ENCODE peak calls at places on chromosomes 1 and 21, in seven cellular contexts. I is H9, B is neuronal stem cell, J is mesendoderm, S is H1, X is trophoblast cell, M is mesenchymal stem cell. E is an unnamed sample.
A peak's percentile ranks its signal among the peaks of the same experiment; 100 is the strongest.

GRCh38 chr1:226181996-226182714 is 4.4 kb downstream of the ACBD3 start:
- DNase-seq in S (no peak), M (peak; percentile 67), I (peak; percentile 32), B (no peak), X (peak; percentile 92), J (peak; percentile 46), E (peak; percentile 59)

GRCh38 chr1:233566886-233567285 is 47.0 kb upstream of the KCNK1 start:
- DNase-seq in X (no peak), M (no peak), I (no peak), S (no peak), B (no peak), J (no peak), E (no peak)

GRCh38 chr1:53093778-53094532 is 31.9 kb downstream of the PODN start:
- DNase-seq in I (no peak), M (no peak), S (no peak), B (no peak), J (no peak), X (peak; percentile 24), E (no peak)

GRCh38 chr21:46024983-46025860 is 43.7 kb downstream of the COL6A1 start:
- DNase-seq in X (no peak), I (no peak), B (no peak), M (peak; percentile 71), S (no peak), J (peak; percentile 46), E (peak; percentile 67)

GRCh38 chr1:40684669-40685068 is 6.8 kb upstream of the NFYC start:
- DNase-seq in M (no peak), J (no peak), B (no peak), X (no peak), I (no peak), S (no peak), E (no peak)

GRCh38 chr1:114352797-114353196 is 158.2 kb downstream of the TRIM33 start:
- DNase-seq in M (no peak), S (peak; percentile 45), B (no peak), J (no peak), X (no peak), I (no peak), E (no peak)

GRCh38 chr1:195740862-195741261 is 867.4 kb downstream of the KCNT2 start:
- DNase-seq in J (no peak), M (no peak), I (no peak), B (no peak), S (no peak), X (peak; percentile 78), E (peak; percentile 64)

GRCh38 chr1:180137767-180138166 is 16.9 kb upstream of the QSOX1 start:
- DNase-seq in I (no peak), X (no peak), M (no peak), S (no peak), J (no peak), B (no peak), E (no peak)

GRCh38 chr1:202631076-202631923 is 79.0 kb downstream of the SYT2 start:
- DNase-seq in X (no peak), I (no peak), B (no peak), J (no peak), S (no peak), M (no peak), E (no peak)

GRCh38 chr1:203325004-203325417 is 19.7 kb downstream of the BTG2 start:
- DNase-seq in X (no peak), M (no peak), S (peak; percentile 48), J (peak; percentile 19), I (no peak), B (peak; percentile 84), E (no peak)

GRCh38 chr1:31663622-31664452 is 19.2 kb upstream of the PEF1 start:
- DNase-seq in I (peak; percentile 80), B (peak; percentile 73), M (peak; percentile 59), X (peak; percentile 38), S (peak; percentile 98), J (peak; percentile 65), E (peak; percentile 22)

GRCh38 chr1:89085781-89086180 is 20.8 kb upstream of the GBP1 start:
- DNase-seq in I (no peak), M (peak; percentile 48), B (peak; percentile 11), X (peak; percentile 55), J (peak; percentile 58), S (no peak), E (peak; percentile 56)

GRCh38 chr1:219528633-219529032 is 84.3 kb downstream of the ZC3H11B start:
- DNase-seq in S (no peak), X (no peak), B (no peak), I (no peak), J (peak; percentile 34), M (no peak), E (no peak)

GRCh38 chr1:219529116-219529515 is 83.8 kb downstream of the ZC3H11B start:
- DNase-seq in M (no peak), B (peak; percentile 9), I (peak; percentile 65), J (peak; percentile 55), X (no peak), S (peak; percentile 45), E (no peak)

GRCh38 chr1:219523411-219523810 is 89.5 kb downstream of the ZC3H11B start:
- DNase-seq in J (no peak), X (no peak), S (no peak), M (no peak), B (no peak), I (no peak), E (no peak)

GRCh38 chr1:219527994-219528393 is 84.9 kb downstream of the ZC3H11B start:
- DNase-seq in I (no peak), B (no peak), X (no peak), M (no peak), S (no peak), J (no peak), E (no peak)

DNA sequence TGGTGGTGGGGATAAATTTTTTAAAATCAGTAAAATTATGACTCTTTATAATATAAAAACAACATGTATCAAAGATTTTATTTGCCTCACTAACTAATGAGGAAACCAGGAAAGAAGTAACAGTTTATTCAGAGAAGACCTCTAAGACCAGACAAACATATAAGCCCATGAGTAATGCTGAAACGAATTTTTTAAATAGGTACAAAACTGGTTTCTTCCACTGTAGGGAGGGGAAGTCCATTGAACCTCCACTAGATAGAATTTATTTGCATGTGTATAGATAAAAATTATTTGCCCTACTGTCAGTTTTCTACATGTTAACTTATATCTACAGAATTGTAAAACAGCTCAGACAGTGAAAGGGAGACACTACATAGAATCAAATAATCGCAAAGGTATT is 86.8 kb downstream of the ZC3H11B start:
- DNase-seq in I (no peak), M (no peak), X (no peak), J (no peak), S (no peak), B (no peak), E (no peak)
- H2AK5ac ChIP-seq in I (no peak overlapping the region), M (no peak overlapping the region), X (no peak overlapping the region), J (no peak overlapping the region), S (no peak overlapping the region), B (no peak overlapping the region), E (no peak overlapping the region)

DNA sequence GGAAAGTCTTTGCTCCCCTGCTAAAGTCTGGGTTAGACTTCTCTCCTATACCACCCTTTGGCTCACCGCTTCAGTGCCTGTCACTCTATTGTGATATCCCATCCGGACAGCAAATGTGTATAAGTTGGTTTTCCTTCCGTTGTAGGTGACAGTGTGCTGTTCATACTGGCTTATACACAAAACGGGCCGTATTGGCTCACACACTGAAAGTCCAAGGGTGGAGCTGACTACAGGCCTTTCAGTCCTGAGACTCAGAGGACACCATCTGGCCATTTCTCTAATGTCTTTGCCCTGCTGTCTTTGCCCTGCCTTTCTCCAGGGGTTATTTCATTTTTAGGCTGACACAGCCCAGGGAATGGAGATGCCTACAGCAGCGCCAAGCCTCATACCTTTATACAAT is 90.6 kb downstream of the URB2 start:
- DNase-seq in J (no peak), X (no peak), M (no peak), B (no peak), I (no peak), S (no peak), E (no peak)
- H2AK5ac ChIP-seq in J (no peak overlapping the region), X (peak overlapping the region; percentile 9), M (peak overlapping the region; percentile 79), B (no peak overlapping the region), I (no peak overlapping the region), S (no peak overlapping the region), E (no peak overlapping the region)

GRCh38 chr1:227568593-227568992 is 5.2 kb downstream of the ZNF678 start:
- DNase-seq in J (no peak), M (no peak), S (no peak), X (no peak), B (no peak), I (no peak), E (no peak)

GRCh38 chr1:227562037-227562436 is 1.3 kb upstream of the ZNF678 start:
- DNase-seq in J (no peak), B (no peak), X (no peak), S (no peak), M (no peak), I (no peak), E (no peak)

GRCh38 chr1:227562923-227563318 is 435 bp upstream of the ZNF678 start:
- DNase-seq in I (no peak), M (no peak), J (no peak), B (no peak), S (no peak), X (no peak), E (no peak)

GRCh38 chr1:227563319-227564201 is at the start of gene ZNF678:
- DNase-seq in M (peak; percentile 97), J (peak; percentile 98), I (peak; percentile 94), S (peak; percentile 91), B (peak; percentile 85), X (peak; percentile 93), E (peak; percentile 94)

DNA sequence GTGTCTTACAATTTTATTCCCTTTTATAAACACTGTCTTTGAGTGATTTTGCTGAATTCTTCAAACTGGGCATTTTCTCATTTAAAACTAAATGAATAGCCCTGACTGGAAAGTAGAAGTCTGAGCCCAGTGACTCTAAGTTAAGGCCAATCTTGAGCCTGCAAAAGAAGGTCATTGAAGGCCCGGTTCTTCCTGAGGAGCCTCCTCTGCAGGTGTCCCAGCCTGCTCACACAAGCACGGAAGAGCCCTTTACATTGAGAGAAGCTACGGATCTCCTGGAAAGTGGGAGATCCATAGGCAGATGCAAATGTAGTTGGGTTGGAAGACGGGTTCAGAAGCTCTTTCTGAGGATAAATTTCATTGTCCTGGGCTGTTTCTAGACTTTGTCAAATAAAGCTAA is 3.9 kb downstream of the ZNF678 start:
- DNase-seq in M (no peak), J (no peak), X (no peak), S (no peak), I (no peak), B (no peak), E (no peak)
- H2AK5ac ChIP-seq in M (no peak overlapping the region), J (no peak overlapping the region), X (no peak overlapping the region), S (no peak overlapping the region), I (no peak overlapping the region), B (no peak overlapping the region), E (no peak overlapping the region)

GRCh38 chr1:96837817-96838216 is 116.2 kb downstream of the PTBP2 start:
- DNase-seq in M (no peak), B (no peak), X (no peak), I (no peak), J (peak; percentile 40), S (no peak), E (no peak)

GRCh38 chr1:96834986-96835385 is 113.4 kb downstream of the PTBP2 start:
- DNase-seq in B (no peak), X (no peak), M (no peak), J (no peak), S (no peak), I (no peak), E (no peak)

GRCh38 chr1:96833376-96833775 is 111.8 kb downstream of the PTBP2 start:
- DNase-seq in S (no peak), M (no peak), J (no peak), B (no peak), X (no peak), I (no peak), E (no peak)
- H2AK5ac ChIP-seq in S (no peak overlapping the region), M (no peak overlapping the region), J (no peak overlapping the region), B (no peak overlapping the region), X (no peak overlapping the region), I (no peak overlapping the region), E (no peak overlapping the region)